ENCODE peak calls at places on chromosomes 4 and X, in six cellular contexts. One of them, this sample, is unnamed.

GRCh38 chr4:99414401-99414800 is 20.7 kb downstream of the ADH7 start:
- DNase-seq in fibroblast of lung: no peak
- DNase-seq in PC-3: peak
- DNase-seq in stomach: no peak
- DNase-seq in mesendoderm: no peak
- DNase-seq in substantia nigra: no peak
- DNase-seq in this sample: no peak

GRCh38 chr4:121073672-121074386 is 1.5 kb upstream of the NDNF start:
- DNase-seq in mesendoderm: peak
- DNase-seq in PC-3: no peak
- DNase-seq in stomach: no peak
- DNase-seq in fibroblast of lung: no peak
- DNase-seq in substantia nigra: no peak
- DNase-seq in this sample: no peak

GRCh38 chrX:30973784-30974427 is 84.9 kb upstream of the TAB3 start:
- DNase-seq in stomach: no peak
- DNase-seq in mesendoderm: peak
- DNase-seq in substantia nigra: no peak
- DNase-seq in PC-3: no peak
- DNase-seq in fibroblast of lung: no peak
- DNase-seq in this sample: no peak

GRCh38 chr4:109571494-109571893 is 11.4 kb downstream of the MCUB start:
- DNase-seq in mesendoderm: no peak
- DNase-seq in PC-3: no peak
- DNase-seq in fibroblast of lung: no peak
- DNase-seq in stomach: no peak
- DNase-seq in substantia nigra: no peak
- DNase-seq in this sample: no peak

GRCh38 chr4:17418010-17418409 is 93.9 kb downstream of the QDPR start:
- DNase-seq in stomach: no peak
- DNase-seq in substantia nigra: no peak
- DNase-seq in PC-3: no peak
- DNase-seq in fibroblast of lung: no peak
- DNase-seq in mesendoderm: peak
- DNase-seq in this sample: no peak

GRCh38 chr4:125352521-125352920 is 37.8 kb downstream of the FAT4 start:
- DNase-seq in mesendoderm: no peak
- DNase-seq in fibroblast of lung: no peak
- DNase-seq in stomach: no peak
- DNase-seq in PC-3: no peak
- DNase-seq in substantia nigra: no peak
- DNase-seq in this sample: no peak

GRCh38 chr4:145933134-145933533 is 5.5 kb downstream of the ZNF827 start:
- DNase-seq in fibroblast of lung: peak
- DNase-seq in substantia nigra: no peak
- DNase-seq in mesendoderm: no peak
- DNase-seq in stomach: no peak
- DNase-seq in PC-3: no peak
- DNase-seq in this sample: no peak

GRCh38 chr4:41819621-41820020 is 71.1 kb upstream of the PHOX2B start:
- DNase-seq in fibroblast of lung: no peak
- DNase-seq in stomach: no peak
- DNase-seq in substantia nigra: no peak
- DNase-seq in PC-3: no peak
- DNase-seq in mesendoderm: no peak
- DNase-seq in this sample: no peak

GRCh38 chr4:2183394-2183793 is 58.5 kb downstream of the HAUS3 start:
- DNase-seq in substantia nigra: no peak
- DNase-seq in stomach: no peak
- DNase-seq in fibroblast of lung: no peak
- DNase-seq in PC-3: no peak
- DNase-seq in mesendoderm: no peak
- DNase-seq in this sample: no peak

GRCh38 chrX:9362529-9362928 is 102.3 kb upstream of the TBL1X start:
- DNase-seq in substantia nigra: no peak
- DNase-seq in PC-3: no peak
- DNase-seq in mesendoderm: no peak
- DNase-seq in stomach: no peak
- DNase-seq in fibroblast of lung: no peak
- DNase-seq in this sample: peak

GRCh38 chr4:70992354-70992753 is 1.1 kb upstream of the DCK start:
- DNase-seq in PC-3: peak
- DNase-seq in substantia nigra: no peak
- DNase-seq in mesendoderm: peak
- DNase-seq in fibroblast of lung: no peak
- DNase-seq in stomach: no peak
- DNase-seq in this sample: no peak

GRCh38 chr4:88275949-88276515 is 8.3 kb downstream of the PPM1K start:
- DNase-seq in fibroblast of lung: peak
- DNase-seq in substantia nigra: no peak
- DNase-seq in stomach: no peak
- DNase-seq in PC-3: peak
- DNase-seq in mesendoderm: no peak
- DNase-seq in this sample: no peak
- H3K27ac ChIP-seq in fibroblast of lung: no peak
- H3K27ac ChIP-seq in substantia nigra: no peak
- H3K27ac ChIP-seq in stomach: no peak
- H3K27ac ChIP-seq in PC-3: peak
- H3K27ac ChIP-seq in mesendoderm: no peak
- H3K27ac ChIP-seq in this sample: no peak

GRCh38 chr4:153591441-153591840 is 92.6 kb upstream of the TLR2 start:
- DNase-seq in PC-3: no peak
- DNase-seq in substantia nigra: no peak
- DNase-seq in mesendoderm: no peak
- DNase-seq in fibroblast of lung: no peak
- DNase-seq in stomach: no peak
- DNase-seq in this sample: no peak
- H3K27ac ChIP-seq in PC-3: no peak
- H3K27ac ChIP-seq in substantia nigra: no peak
- H3K27ac ChIP-seq in mesendoderm: no peak
- H3K27ac ChIP-seq in fibroblast of lung: no peak
- H3K27ac ChIP-seq in stomach: no peak
- H3K27ac ChIP-seq in this sample: no peak

GRCh38 chr4:30938956-30939528 is 218.9 kb downstream of the PCDH7 start:
- DNase-seq in mesendoderm: no peak
- DNase-seq in fibroblast of lung: no peak
- DNase-seq in substantia nigra: no peak
- DNase-seq in PC-3: no peak
- DNase-seq in stomach: no peak
- DNase-seq in this sample: no peak
- H3K27ac ChIP-seq in mesendoderm: no peak
- H3K27ac ChIP-seq in fibroblast of lung: no peak
- H3K27ac ChIP-seq in substantia nigra: no peak
- H3K27ac ChIP-seq in PC-3: no peak
- H3K27ac ChIP-seq in stomach: no peak
- H3K27ac ChIP-seq in this sample: no peak

GRCh38 chr4:184385705-184386141 is 88.6 kb downstream of the IRF2 start:
- DNase-seq in stomach: peak
- DNase-seq in substantia nigra: no peak
- DNase-seq in fibroblast of lung: no peak
- DNase-seq in PC-3: no peak
- DNase-seq in mesendoderm: peak
- DNase-seq in this sample: peak
- H3K27ac ChIP-seq in stomach: peak
- H3K27ac ChIP-seq in substantia nigra: peak
- H3K27ac ChIP-seq in fibroblast of lung: no peak
- H3K27ac ChIP-seq in PC-3: no peak
- H3K27ac ChIP-seq in mesendoderm: no peak
- H3K27ac ChIP-seq in this sample: peak

DNA sequence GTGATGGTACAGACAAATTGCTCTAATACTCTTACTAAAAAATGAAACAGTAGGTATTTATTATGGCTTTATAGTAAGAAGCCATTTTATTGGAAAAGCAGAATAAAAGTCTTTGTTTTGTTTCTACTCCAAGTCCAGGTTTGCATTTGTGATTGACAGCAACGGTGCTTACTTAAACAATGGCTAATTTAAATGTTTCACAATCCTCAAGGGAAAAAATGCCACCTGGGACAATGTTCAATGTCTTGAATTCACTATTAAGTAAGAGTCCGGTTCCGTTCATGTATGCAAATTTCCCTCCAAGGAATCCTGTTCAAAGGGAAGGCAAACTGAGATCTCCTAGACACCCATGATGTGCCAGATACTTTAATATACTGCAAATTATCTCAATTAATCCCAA is 123.6 kb downstream of the RBM47 start:
- DNase-seq in fibroblast of lung: no peak
- DNase-seq in PC-3: no peak
- DNase-seq in mesendoderm: no peak
- DNase-seq in stomach: no peak
- DNase-seq in substantia nigra: no peak
- DNase-seq in this sample: no peak
- H3K27ac ChIP-seq in fibroblast of lung: no peak
- H3K27ac ChIP-seq in PC-3: no peak
- H3K27ac ChIP-seq in mesendoderm: no peak
- H3K27ac ChIP-seq in stomach: peak
- H3K27ac ChIP-seq in substantia nigra: no peak
- H3K27ac ChIP-seq in this sample: no peak